ENCODE peak calls at places on chromosomes 5 and 9, in four cellular contexts. A, Y, U and R are unnamed samples.

GRCh38 chr5:88879724-88880123 is 3.3 kb downstream of the MEF2C start:
- DNase-seq in A (peak), U (no peak), Y (no peak), R (no peak)

GRCh38 chr5:10621837-10622236 is 58.0 kb downstream of the ANKRD33B start:
- DNase-seq in Y (no peak), A (no peak), U (no peak), R (peak)

GRCh38 chr5:153813871-153814270 is 224.8 kb downstream of the FAM114A2 start:
- DNase-seq in A (no peak), U (no peak), Y (no peak), R (no peak)

GRCh38 chr9:111967621-111968020 is 71.0 kb downstream of the UGCG start:
- DNase-seq in Y (no peak), U (no peak), A (no peak), R (no peak)

GRCh38 chr5:73042993-73043392 is 77.4 kb upstream of the TMEM171 start:
- DNase-seq in A (no peak), Y (no peak), U (no peak), R (no peak)

GRCh38 chr5:175478384-175479124 is at the start of gene SFXN1:
- DNase-seq in A (peak), U (peak), Y (peak), R (peak)

GRCh38 chr5:1504244-1504595 is 19.5 kb downstream of the LPCAT1 start:
- DNase-seq in Y (no peak), U (no peak), A (no peak), R (no peak)

GRCh38 chr9:77543131-77543822 is 104.8 kb downstream of the GNA14 start:
- DNase-seq in U (no peak), A (no peak), Y (peak), R (no peak)

GRCh38 chr5:32713396-32714381 is 2.6 kb downstream of the NPR3 start:
- DNase-seq in U (peak), Y (peak), A (no peak), R (no peak)

GRCh38 chr9:89438194-89438593 is 59.7 kb downstream of the SEMA4D start:
- DNase-seq in Y (no peak), U (no peak), A (no peak), R (no peak)

GRCh38 chr5:10583663-10584572 is 20.0 kb downstream of the ANKRD33B start:
- DNase-seq in U (no peak), Y (peak), A (no peak), R (no peak)

GRCh38 chr5:111953351-111954127 is 196.5 kb upstream of the NREP start:
- DNase-seq in U (no peak), Y (no peak), A (no peak), R (no peak)

GRCh38 chr9:17018001-17018491 is 116.8 kb upstream of the CNTLN start:
- DNase-seq in A (no peak), Y (no peak), U (no peak), R (no peak)

GRCh38 chr5:59035681-59036080 is 452.8 kb downstream of the RAB3C start:
- DNase-seq in U (no peak), A (no peak), Y (no peak), R (no peak)

GRCh38 chr9:4553951-4554381 is 63.7 kb downstream of the SLC1A1 start:
- DNase-seq in A (no peak), Y (no peak), U (no peak), R (no peak)

GRCh38 chr9:15576350-15577050 is 23.7 kb downstream of the CCDC171 start:
- DNase-seq in U (no peak), A (no peak), Y (no peak), R (no peak)

GRCh38 chr5:10746711-10747110 is 14.3 kb downstream of the DAP start:
- DNase-seq in U (no peak), A (no peak), Y (no peak), R (peak)

GRCh38 chr9:36462245-36462644 is 62.2 kb upstream of the RNF38 start:
- DNase-seq in Y (no peak), U (no peak), A (no peak), R (peak)

GRCh38 chr5:148828461-148829247 is 2.2 kb downstream of the ADRB2 start:
- DNase-seq in U (no peak), Y (no peak), A (no peak), R (no peak)

GRCh38 chr5:167861134-167861930 is 430.1 kb upstream of the WWC1 start:
- DNase-seq in A (peak), Y (peak), U (peak), R (no peak)

GRCh38 chr5:24621809-24622208 is 23.0 kb downstream of the CDH10 start:
- DNase-seq in Y (no peak), U (no peak), A (peak), R (no peak)

GRCh38 chr5:35924950-35925722 is 13.3 kb downstream of the CAPSL start:
- DNase-seq in A (peak), U (peak), Y (peak), R (peak)

GRCh38 chr5:132283423-132284043 is 10.7 kb upstream of the SLC22A4 start:
- DNase-seq in Y (peak), U (no peak), A (peak), R (peak)

GRCh38 chr5:102937916-102938315 is 182.0 kb downstream of the GIN1 start:
- DNase-seq in Y (no peak), U (no peak), A (no peak), R (no peak)

GRCh38 chr9:5843450-5844249 is 10.7 kb upstream of the ERMP1 start:
- DNase-seq in U (peak), A (no peak), Y (no peak), R (no peak)

GRCh38 chr5:55021465-55021864 is 2.6 kb upstream of the GZMK start:
- DNase-seq in U (no peak), A (no peak), Y (no peak), R (no peak)

GRCh38 chr5:77852514-77853352 is 76.6 kb upstream of the TBCA start:
- DNase-seq in U (peak), A (peak), Y (peak), R (no peak)

GRCh38 chr5:172106511-172107356 is 81.3 kb downstream of the STK10 start:
- DNase-seq in Y (peak), A (peak), U (peak), R (peak)

GRCh38 chr5:89255845-89256463 is 373.0 kb upstream of the MEF2C start:
- DNase-seq in A (no peak), U (no peak), Y (no peak), R (peak)